ENCODE peak calls at places on chromosomes 6 and 20, in four cellular contexts. C is CD8-positive, alpha-beta T cell; S is dorsolateral prefrontal cortex; M is brain microvascular endothelial cell. H is an unnamed sample.
A peak's percentile ranks its signal among the peaks of the same experiment; 100 is the strongest.

GRCh38 chr6:25369450-25370086 is 90.4 kb downstream of the CARMIL1 start:
- DNase-seq in M (no peak), S (no peak), C (no peak), H (no peak)

GRCh38 chr20:32941155-32941885 is 62.9 kb downstream of the SUN5 start:
- DNase-seq in M (no peak), C (no peak), S (no peak), H (no peak)

GRCh38 chr6:112202639-112203341 is 51.6 kb downstream of the LAMA4 start:
- DNase-seq in S (no peak), C (no peak), M (peak; percentile 53), H (no peak)

GRCh38 chr6:157637941-157638340 is 185.1 kb upstream of the SNX9 start:
- DNase-seq in C (no peak), M (no peak), S (no peak), H (no peak)

GRCh38 chr6:28589234-28589951 is 63.7 kb downstream of the GPX5 start:
- DNase-seq in M (peak; percentile 98), S (no peak), C (no peak), H (no peak)

GRCh38 chr20:57465486-57465885 is 59.5 kb downstream of the CTCFL start:
- DNase-seq in M (no peak), C (no peak), S (no peak), H (no peak)

GRCh38 chr20:2326046-2326445 is 30.2 kb downstream of the TGM3 start:
- DNase-seq in C (no peak), S (no peak), M (no peak), H (no peak)

GRCh38 chr6:52877168-52877567 is 32.3 kb downstream of the GSTA3 start:
- DNase-seq in C (no peak), S (no peak), M (peak; percentile 90), H (no peak)

GRCh38 chr6:12992770-12993169 is 276.2 kb downstream of the PHACTR1 start:
- DNase-seq in M (no peak), C (no peak), S (no peak), H (no peak)

GRCh38 chr6:35776364-35777215 is at the start of gene CLPSL2:
- DNase-seq in M (no peak), C (no peak), S (no peak), H (no peak)

GRCh38 chr6:143478479-143479062 is 28.0 kb downstream of the PEX3 start:
- DNase-seq in M (no peak), S (no peak), C (no peak), H (no peak)

GRCh38 chr20:52572687-52573086 is 381.1 kb upstream of the ZFP64 start:
- DNase-seq in M (no peak), S (no peak), C (no peak), H (no peak)

GRCh38 chr20:1322511-1323245 is 6.3 kb downstream of the SDCBP2 start:
- DNase-seq in S (no peak), M (peak; percentile 87), C (no peak), H (peak; percentile 67)

GRCh38 chr6:111113731-111114438 is 26.6 kb downstream of the SLC16A10 start:
- DNase-seq in M (peak; percentile 81), C (no peak), S (no peak), H (no peak)

GRCh38 chr6:95279641-95280040 is 297.7 kb upstream of the MANEA start:
- DNase-seq in S (no peak), C (no peak), M (no peak), H (no peak)

GRCh38 chr6:108677894-108678293 is 117.2 kb downstream of the FOXO3 start:
- DNase-seq in C (no peak), M (no peak), S (no peak), H (no peak)

GRCh38 chr6:31529329-31530150 is 778 bp downstream of the MCCD1 start:
- DNase-seq in S (no peak), M (no peak), C (no peak), H (no peak)

GRCh38 chr6:56819604-56820003 is 135.3 kb upstream of the BEND6 start:
- DNase-seq in C (no peak), S (no peak), M (no peak), H (no peak)

GRCh38 chr6:56815436-56815835 is 139.5 kb upstream of the BEND6 start:
- DNase-seq in C (no peak), M (no peak), S (no peak), H (no peak)

GRCh38 chr6:56816393-56816792 is 138.5 kb upstream of the BEND6 start:
- DNase-seq in M (no peak), C (no peak), S (no peak), H (no peak)

GRCh38 chr6:56820060-56820459 is 134.8 kb upstream of the BEND6 start:
- DNase-seq in S (no peak), C (no peak), M (no peak), H (no peak)

GRCh38 chr6:56821005-56821432 is 133.9 kb upstream of the BEND6 start:
- DNase-seq in C (no peak), M (no peak), S (no peak), H (no peak)
- H3K27ac ChIP-seq in C (no peak overlapping the region), M (no peak overlapping the region), S (peak overlapping the region; percentile 46), H (no peak overlapping the region)

GRCh38 chr6:165223736-165224135 is 85.7 kb downstream of the C6orf118 start:
- DNase-seq in S (no peak), C (no peak), M (no peak), H (no peak)

GRCh38 chr6:165219629-165220028 is 89.8 kb downstream of the C6orf118 start:
- DNase-seq in C (no peak), M (no peak), S (no peak), H (no peak)

GRCh38 chr6:165222315-165223025 is 86.9 kb downstream of the C6orf118 start:
- DNase-seq in C (no peak), S (no peak), M (no peak), H (no peak)

GRCh38 chr6:165218816-165219215 is 90.6 kb downstream of the C6orf118 start:
- DNase-seq in M (no peak), C (no peak), S (no peak), H (no peak)

GRCh38 chr6:165220030-165220429 is 89.4 kb downstream of the C6orf118 start:
- DNase-seq in C (no peak), S (no peak), M (no peak), H (no peak)
- H3K4me3 ChIP-seq in C (no peak overlapping the region), S (no peak overlapping the region), M (no peak overlapping the region), H (no peak overlapping the region)

DNA sequence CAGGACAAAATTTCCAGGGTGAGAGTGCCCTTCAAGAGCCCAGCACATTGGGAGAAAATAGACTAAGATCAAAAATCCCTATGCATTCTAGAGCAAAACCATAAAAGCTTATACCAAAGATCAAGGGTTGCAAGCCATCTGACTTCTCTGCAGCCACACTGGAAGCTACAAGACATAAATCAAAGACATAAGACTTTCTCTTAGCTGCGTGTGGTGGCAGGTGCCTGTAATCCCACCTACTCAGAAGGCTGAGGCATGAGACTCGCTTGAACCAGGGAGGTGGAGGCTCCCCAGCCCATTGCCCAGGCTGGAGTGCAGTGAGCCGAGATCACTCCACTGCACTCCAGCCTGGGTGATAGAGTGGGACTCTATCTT is 91.9 kb upstream of the NXT1 start:
- DNase-seq in M (no peak), S (no peak), C (no peak), H (peak; percentile 36)
- H3K27ac ChIP-seq in M (peak overlapping the region; percentile 90), S (no peak overlapping the region), C (no peak overlapping the region), H (peak overlapping the region; percentile 40)

GRCh38 chr6:135202821-135203220 is 21.7 kb downstream of the MYB start:
- DNase-seq in S (no peak), M (no peak), C (no peak), H (no peak)
- H3K4me3 ChIP-seq in S (no peak overlapping the region), M (no peak overlapping the region), C (no peak overlapping the region), H (no peak overlapping the region)

GRCh38 chr6:139028658-139029469 is at the start of gene ABRACL:
- DNase-seq in C (peak; percentile 58), S (no peak), M (peak; percentile 59), H (peak; percentile 76)
- H3K27ac ChIP-seq in C (peak within 1 kb of the TSS; percentile 90), S (peak within 1 kb of the TSS; percentile 80), M (peak within 1 kb of the TSS; percentile 65), H (peak within 1 kb of the TSS; percentile 61)

DNA sequence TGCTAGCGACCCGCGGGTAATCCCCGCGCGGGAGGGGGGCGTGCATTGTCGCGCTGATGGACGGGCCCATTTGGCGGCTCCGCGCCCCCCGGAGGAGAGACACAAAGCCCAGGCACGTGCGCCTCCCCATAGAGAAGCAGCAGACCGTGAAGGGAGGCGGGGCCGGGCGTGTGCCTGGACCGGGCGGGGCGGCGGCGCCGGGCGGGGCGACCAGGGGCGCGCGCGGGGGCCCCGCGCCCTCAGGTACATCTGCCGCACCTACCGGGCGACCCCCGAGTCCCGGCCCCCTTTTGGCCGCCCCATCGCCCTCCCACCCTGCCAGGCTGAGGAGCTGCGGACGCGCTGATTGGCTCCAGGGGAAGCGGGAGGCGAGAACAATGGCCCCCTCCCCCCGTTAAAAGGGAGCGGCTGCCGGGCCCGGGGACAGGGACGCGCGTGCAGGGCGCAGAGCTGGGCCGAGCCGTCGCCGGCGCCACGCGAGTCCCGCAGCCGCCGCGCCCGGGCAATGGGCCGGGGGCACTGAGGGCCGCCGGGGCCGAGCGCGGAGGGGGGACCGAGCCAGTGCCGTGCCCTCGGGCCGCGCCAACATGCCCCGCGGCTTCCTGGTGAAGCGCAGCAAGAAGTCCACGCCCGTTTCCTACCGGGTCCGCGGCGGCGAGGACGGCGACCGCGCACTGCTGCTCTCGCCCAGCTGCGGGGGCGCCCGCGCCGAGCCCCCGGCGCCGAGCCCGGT is at the start of gene INSM1:
- DNase-seq in S (peak; percentile 54), M (no peak), C (no peak), H (no peak)
- H3K4me3 ChIP-seq in S (peak within 1 kb of the TSS; percentile 58), M (no peak within 1 kb of the TSS), C (no peak within 1 kb of the TSS), H (peak within 1 kb of the TSS; percentile 69)

DNA sequence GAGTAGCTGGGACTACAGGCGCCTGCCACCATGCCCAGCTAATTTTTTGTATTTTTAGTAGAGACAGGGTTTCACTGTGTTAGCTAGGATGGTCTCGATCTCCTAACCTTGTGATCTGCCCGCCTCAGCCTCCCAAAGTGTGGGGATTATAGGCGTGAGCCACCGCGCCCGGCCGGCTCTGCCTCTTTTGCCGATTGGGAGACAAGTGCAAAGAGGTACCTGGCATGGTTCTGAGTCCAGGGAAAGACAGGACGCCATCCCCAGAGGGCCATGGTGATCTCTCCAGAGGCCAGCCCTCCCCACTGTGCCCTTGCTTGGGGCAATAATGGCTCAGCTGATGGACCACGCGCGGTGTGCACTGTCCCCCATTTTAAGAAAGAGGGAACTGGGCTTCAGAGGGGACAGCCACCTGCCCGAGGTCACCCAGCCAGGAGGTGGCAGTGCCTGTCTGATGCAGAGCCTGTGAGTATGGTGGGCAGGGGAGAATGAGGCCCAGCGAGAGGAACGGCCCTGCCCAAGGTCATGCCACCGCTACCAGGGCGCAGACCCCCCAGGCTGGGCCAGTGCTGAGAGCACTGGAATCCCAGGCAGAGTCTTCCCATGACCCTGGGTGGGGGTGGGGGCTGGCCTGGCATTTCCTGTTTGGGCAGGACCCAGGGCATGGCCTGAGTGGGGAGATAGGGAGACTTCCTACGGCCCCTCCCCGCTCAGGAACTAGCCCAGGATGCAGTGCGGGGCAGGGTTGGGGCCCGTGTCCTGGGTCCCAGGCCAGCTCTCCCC is 61.0 kb downstream of the SNAI1 start:
- DNase-seq in S (no peak), C (no peak), M (no peak), H (no peak)
- H3K27ac ChIP-seq in S (no peak overlapping the region), C (no peak overlapping the region), M (no peak overlapping the region), H (no peak overlapping the region)

DNA sequence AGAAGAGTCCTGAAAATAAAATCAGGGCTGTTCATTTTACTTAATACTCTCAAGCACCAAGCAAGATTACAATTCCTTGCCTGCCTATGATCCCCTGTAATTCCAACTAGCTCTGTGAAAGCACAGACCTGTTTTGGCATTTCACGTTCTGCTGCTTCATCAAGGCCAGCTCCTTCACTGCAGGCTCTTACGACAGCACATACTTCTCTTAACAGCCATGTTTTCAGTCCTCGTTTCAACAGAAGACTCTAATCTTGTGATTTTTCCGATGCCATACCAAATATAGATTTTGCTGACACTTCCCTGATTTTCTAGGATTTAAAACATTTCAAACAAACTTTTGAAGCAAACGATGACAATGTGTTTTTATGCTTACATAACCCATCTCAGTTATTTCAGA is 616.4 kb upstream of the CITED2 start:
- DNase-seq in C (no peak), S (no peak), M (peak; percentile 44), H (no peak)
- H3K4me3 ChIP-seq in C (no peak overlapping the region), S (no peak overlapping the region), M (no peak overlapping the region), H (peak overlapping the region; percentile 12)

GRCh38 chr6:54053893-54054391 is 57.3 kb upstream of the MLIP start:
- DNase-seq in C (no peak), S (no peak), M (peak; percentile 90), H (no peak)
- H3K27ac ChIP-seq in C (no peak overlapping the region), S (no peak overlapping the region), M (peak overlapping the region; percentile 46), H (no peak overlapping the region)